ENCODE peak calls at places on chromosome 3, in ten cellular contexts. M is tibial nerve, F is AG04450, G is lower lobe of right lung, H is Peyer's patch, X is bronchial epithelial cell, L is breast epithelium, W is tibial artery, T is WERI-Rb-1, Y is heart left ventricle. J is an unnamed sample.

GRCh38 chr3:5298453-5298852 is 110.9 kb downstream of the EDEM1 start:
- DNase-seq in T (no peak), H (no peak), W (no peak), M (no peak), F (no peak), G (no peak), L (no peak), Y (no peak), X (peak; percentile 19), J (no peak)

GRCh38 chr3:182644800-182645433 is 148.4 kb upstream of the ATP11B start:
- DNase-seq in M (no peak), W (no peak), L (no peak), Y (no peak), F (no peak), H (no peak), T (no peak), G (no peak), X (peak; percentile 94), J (no peak)

GRCh38 chr3:170130532-170130931 is 51.0 kb downstream of the PHC3 start:
- DNase-seq in X (no peak), Y (no peak), M (no peak), T (no peak), H (no peak), F (no peak), W (no peak), L (no peak), G (no peak), J (no peak)

GRCh38 chr3:119595639-119596329 is 1.9 kb upstream of the PLA1A start:
- DNase-seq in Y (no peak), M (no peak), W (no peak), L (no peak), T (no peak), H (no peak), X (no peak), F (no peak), G (no peak), J (no peak)

GRCh38 chr3:24494616-24495333 is at the start of gene THRB:
- DNase-seq in H (peak; percentile 77), W (peak; percentile 91), F (no peak), L (peak; percentile 60), Y (peak; percentile 79), G (peak; percentile 78), X (peak; percentile 46), T (peak; percentile 93), M (peak; percentile 32), J (peak; percentile 90)

GRCh38 chr3:101811875-101812274 is 32.9 kb downstream of the NXPE3 start:
- DNase-seq in T (no peak), F (no peak), M (no peak), G (no peak), X (no peak), H (no peak), W (no peak), L (no peak), Y (no peak), J (no peak)

GRCh38 chr3:9216736-9217135 is 32.7 kb downstream of the SRGAP3 start:
- DNase-seq in Y (no peak), X (no peak), L (peak; percentile 27), M (no peak), T (no peak), W (no peak), G (no peak), H (no peak), F (no peak), J (no peak)

GRCh38 chr3:195302436-195302835 is 31.5 kb upstream of the XXYLT1 start:
- DNase-seq in L (no peak), F (peak; percentile 13), X (no peak), M (no peak), Y (no peak), T (no peak), G (no peak), H (no peak), W (no peak), J (no peak)

GRCh38 chr3:173440431-173440990 is 43.0 kb downstream of the NLGN1 start:
- DNase-seq in F (no peak), G (no peak), L (no peak), T (no peak), H (no peak), W (no peak), Y (no peak), X (no peak), M (no peak), J (no peak)

GRCh38 chr3:118548434-118548833 is 486.2 kb downstream of the IGSF11 start:
- DNase-seq in T (no peak), G (no peak), L (no peak), W (no peak), F (no peak), X (peak; percentile 68), Y (no peak), M (no peak), H (no peak), J (no peak)

GRCh38 chr3:37932505-37932904 is 58.1 kb upstream of the VILL start:
- DNase-seq in L (no peak), M (no peak), H (no peak), X (no peak), W (no peak), F (no peak), Y (no peak), G (no peak), T (no peak), J (no peak)

GRCh38 chr3:196991581-196992460 is 23.2 kb upstream of the PIGZ start:
- DNase-seq in M (no peak), F (no peak), H (peak; percentile 42), T (no peak), G (no peak), Y (no peak), W (peak; percentile 54), L (no peak), X (no peak), J (peak; percentile 56)

GRCh38 chr3:184781801-184782200 is 30.2 kb upstream of the VPS8 start:
- DNase-seq in M (no peak), L (no peak), F (no peak), Y (no peak), W (no peak), X (no peak), T (peak; percentile 80), H (no peak), G (no peak), J (peak; percentile 42)

GRCh38 chr3:45986303-45986982 is 9.2 kb downstream of the FYCO1 start:
- DNase-seq in H (no peak), M (no peak), T (no peak), G (no peak), X (peak; percentile 90), Y (peak; percentile 65), W (peak; percentile 82), F (no peak), L (peak; percentile 42), J (no peak)

GRCh38 chr3:144868506-144868905 is 896.9 kb downstream of the DIPK2A start:
- DNase-seq in M (no peak), G (no peak), H (no peak), T (no peak), W (no peak), F (no peak), L (no peak), X (no peak), Y (no peak), J (no peak)

GRCh38 chr3:128993461-128994172 is at the start of gene CFAP92:
- DNase-seq in M (peak; percentile 67), W (peak; percentile 87), Y (peak; percentile 89), F (no peak), T (peak; percentile 88), G (peak; percentile 93), L (peak; percentile 83), H (peak; percentile 95), X (peak; percentile 70), J (peak; percentile 98)
- TF ChIP-seq CTCF in M (no peak), W (no peak), Y (no peak), F (no peak), T (no peak), G (no peak), L (no peak), H (no peak), X (peak; percentile 14), J (peak; percentile 49)

DNA sequence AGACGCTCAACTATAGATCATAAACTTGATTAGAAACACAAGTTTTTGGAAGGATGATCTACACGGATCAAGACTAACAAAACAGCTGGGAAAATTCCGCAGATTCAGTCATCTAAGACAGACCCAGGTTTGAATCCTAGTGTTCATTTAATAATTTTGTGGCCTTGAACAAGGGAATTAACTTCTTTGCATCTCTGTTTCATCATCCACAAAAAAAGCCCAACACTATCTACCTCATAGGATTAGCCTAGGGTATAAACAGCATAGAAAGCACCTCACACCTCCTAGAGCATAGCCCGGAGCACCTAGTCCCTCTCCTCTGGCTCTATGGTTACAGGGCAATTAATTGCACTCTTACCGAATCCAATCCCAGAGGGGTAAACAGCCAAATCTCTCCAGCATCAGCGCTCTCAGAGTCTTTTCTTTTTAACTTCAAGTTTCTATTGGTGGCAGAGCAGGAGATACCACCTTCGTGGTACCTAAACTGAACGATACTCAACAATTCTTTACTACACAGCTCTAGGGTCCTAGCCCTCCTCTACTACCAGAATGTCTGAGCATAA is 3.5 kb downstream of the TBL1XR1 start:
- DNase-seq in T (no peak), W (no peak), Y (no peak), G (no peak), F (no peak), M (no peak), H (no peak), X (no peak), L (no peak), J (no peak)
- H3K4me3 ChIP-seq in T (no peak overlapping the region), W (peak overlapping the region; percentile 81), Y (peak overlapping the region; percentile 76), G (peak overlapping the region; percentile 74), F (peak overlapping the region; percentile 92), M (no peak overlapping the region), H (no peak overlapping the region), X (no peak overlapping the region), L (peak overlapping the region; percentile 98), J (peak overlapping the region; percentile 100)

GRCh38 chr3:79410136-79410535 is 357.7 kb downstream of the ROBO1 start:
- DNase-seq in F (no peak), G (no peak), T (no peak), X (no peak), W (no peak), H (no peak), Y (no peak), M (no peak), L (no peak), J (no peak)
- TF ChIP-seq CTCF in F (no peak), G (no peak), T (no peak), X (no peak), W (no peak), H (no peak), Y (no peak), M (no peak), L (no peak), J (no peak)

DNA sequence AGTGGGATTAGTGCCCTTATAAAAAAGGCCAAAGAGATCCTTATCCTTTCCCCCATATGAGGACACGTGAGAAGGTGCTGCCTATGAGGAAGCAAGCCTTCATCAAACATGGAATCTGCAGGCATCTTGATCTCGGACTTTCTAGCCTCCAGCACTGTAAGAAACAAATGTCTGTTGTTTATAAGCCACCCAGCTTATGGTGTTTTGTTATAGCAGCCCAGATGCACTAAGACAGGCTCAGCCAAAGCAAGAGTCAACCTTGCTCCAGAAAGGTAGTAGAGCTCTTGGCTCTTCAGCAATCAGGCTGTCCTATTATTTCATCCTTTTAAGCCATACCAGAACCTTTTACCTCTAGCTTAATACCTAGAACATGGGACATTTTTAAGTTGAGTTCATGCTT is 12.3 kb upstream of the TNIK start:
- DNase-seq in M (no peak), F (no peak), G (no peak), Y (no peak), L (no peak), W (no peak), X (no peak), H (no peak), T (no peak), J (no peak)
- H3K4me3 ChIP-seq in M (no peak overlapping the region), F (no peak overlapping the region), G (no peak overlapping the region), Y (no peak overlapping the region), L (no peak overlapping the region), W (no peak overlapping the region), X (no peak overlapping the region), H (no peak overlapping the region), T (no peak overlapping the region), J (no peak overlapping the region)

GRCh38 chr3:104519968-104520655 is 846.6 kb upstream of the ALCAM start:
- DNase-seq in G (no peak), Y (no peak), W (no peak), H (no peak), T (no peak), L (no peak), F (no peak), M (no peak), X (no peak), J (no peak)
- TF ChIP-seq CTCF in G (no peak), Y (no peak), W (no peak), H (no peak), T (no peak), L (no peak), F (no peak), M (no peak), X (no peak), J (no peak)